ENCODE peak calls at places on chromosomes 13 and 19, in five cellular contexts. One of them, this sample, is unnamed.
A peak's percentile ranks its signal among the peaks of the same experiment; 100 is the strongest.

GRCh38 chr13:50448535-50448981 is 394.9 kb downstream of the DLEU7 start:
- DNase-seq in EH: no peak
- DNase-seq in GDM1: no peak
- DNase-seq in hepatic stellate cell: no peak
- DNase-seq in NCI-H2171: peak; percentile 23
- DNase-seq in this sample: no peak

GRCh38 chr19:15015946-15016542 is 33.2 kb upstream of the CASP14 start:
- DNase-seq in EH: peak; percentile 32
- DNase-seq in hepatic stellate cell: no peak
- DNase-seq in NCI-H2171: no peak
- DNase-seq in GDM1: no peak
- DNase-seq in this sample: peak; percentile 35

GRCh38 chr19:36771275-36772231 is 1.1 kb downstream of the ZNF850 start:
- DNase-seq in EH: peak; percentile 77
- DNase-seq in GDM1: peak; percentile 70
- DNase-seq in NCI-H2171: no peak
- DNase-seq in hepatic stellate cell: peak; percentile 81
- DNase-seq in this sample: no peak

GRCh38 chr19:21158523-21159135 is 16.8 kb downstream of the ZNF431 start:
- DNase-seq in hepatic stellate cell: no peak
- DNase-seq in NCI-H2171: no peak
- DNase-seq in EH: peak; percentile 62
- DNase-seq in GDM1: no peak
- DNase-seq in this sample: no peak

GRCh38 chr19:39270091-39270871 is 2.1 kb downstream of the IFNL2 start:
- DNase-seq in hepatic stellate cell: peak; percentile 37
- DNase-seq in EH: peak; percentile 30
- DNase-seq in NCI-H2171: no peak
- DNase-seq in GDM1: no peak
- DNase-seq in this sample: no peak

GRCh38 chr19:33890569-33890968 is 93.9 kb downstream of the KCTD15 start:
- DNase-seq in GDM1: no peak
- DNase-seq in hepatic stellate cell: no peak
- DNase-seq in NCI-H2171: no peak
- DNase-seq in EH: no peak
- DNase-seq in this sample: no peak

GRCh38 chr19:17560205-17560595 is 4.8 kb downstream of the COLGALT1 start:
- DNase-seq in GDM1: no peak
- DNase-seq in hepatic stellate cell: peak; percentile 86
- DNase-seq in NCI-H2171: no peak
- DNase-seq in EH: peak; percentile 79
- DNase-seq in this sample: no peak

GRCh38 chr19:53389591-53390377 is 5.2 kb upstream of the ZNF765 start:
- DNase-seq in hepatic stellate cell: no peak
- DNase-seq in GDM1: no peak
- DNase-seq in EH: no peak
- DNase-seq in NCI-H2171: no peak
- DNase-seq in this sample: no peak

GRCh38 chr13:113771709-113772331 is 12.8 kb downstream of the TMEM255B start:
- DNase-seq in hepatic stellate cell: no peak
- DNase-seq in NCI-H2171: no peak
- DNase-seq in EH: peak; percentile 46
- DNase-seq in GDM1: no peak
- DNase-seq in this sample: no peak

GRCh38 chr19:54481326-54481930 is 8.3 kb upstream of the CDC42EP5 start:
- DNase-seq in GDM1: peak; percentile 30
- DNase-seq in NCI-H2171: peak; percentile 45
- DNase-seq in EH: peak; percentile 50
- DNase-seq in hepatic stellate cell: no peak
- DNase-seq in this sample: peak; percentile 36

GRCh38 chr13:31124225-31124624 is 37.5 kb downstream of the HSPH1 start:
- DNase-seq in hepatic stellate cell: no peak
- DNase-seq in NCI-H2171: no peak
- DNase-seq in EH: no peak
- DNase-seq in GDM1: no peak
- DNase-seq in this sample: no peak

GRCh38 chr13:21123956-21124355 is 52.4 kb downstream of the SKA3 start:
- DNase-seq in GDM1: no peak
- DNase-seq in hepatic stellate cell: no peak
- DNase-seq in NCI-H2171: no peak
- DNase-seq in EH: no peak
- DNase-seq in this sample: peak; percentile 27

This sample was measured in NT2/D1.